ENCODE peak calls at places on chromosome 16, in four cellular contexts. One of them, this sample, is unnamed.

GRCh38 chr16:62068747-62069146 is 32.5 kb upstream of the CDH8 start:
- DNase-seq in CD8-positive, alpha-beta T cell: no peak
- DNase-seq in CD8-positive, alpha-beta memory T cell: no peak
- DNase-seq in trophoblast cell: no peak
- DNase-seq in this sample: peak

GRCh38 chr16:87384162-87384999 is 805 bp upstream of the FBXO31 start:
- DNase-seq in CD8-positive, alpha-beta memory T cell: no peak
- DNase-seq in CD8-positive, alpha-beta T cell: no peak
- DNase-seq in trophoblast cell: peak
- DNase-seq in this sample: no peak

GRCh38 chr16:3577302-3577752 is at the start of gene NLRC3:
- DNase-seq in CD8-positive, alpha-beta memory T cell: peak
- DNase-seq in trophoblast cell: no peak
- DNase-seq in CD8-positive, alpha-beta T cell: peak
- DNase-seq in this sample: no peak

GRCh38 chr16:81467072-81467471 is 22.5 kb downstream of the CMIP start:
- DNase-seq in CD8-positive, alpha-beta T cell: no peak
- DNase-seq in CD8-positive, alpha-beta memory T cell: no peak
- DNase-seq in trophoblast cell: no peak
- DNase-seq in this sample: no peak

GRCh38 chr16:14303182-14303618 is 232.1 kb downstream of the MRTFB start:
- DNase-seq in trophoblast cell: no peak
- DNase-seq in CD8-positive, alpha-beta memory T cell: no peak
- DNase-seq in CD8-positive, alpha-beta T cell: no peak
- DNase-seq in this sample: peak

GRCh38 chr16:11354733-11355574 is 9.7 kb downstream of the RMI2 start:
- DNase-seq in CD8-positive, alpha-beta T cell: peak
- DNase-seq in CD8-positive, alpha-beta memory T cell: peak
- DNase-seq in trophoblast cell: no peak
- DNase-seq in this sample: no peak

GRCh38 chr16:14345512-14346115 is 274.5 kb downstream of the MRTFB start:
- DNase-seq in CD8-positive, alpha-beta memory T cell: no peak
- DNase-seq in CD8-positive, alpha-beta T cell: no peak
- DNase-seq in trophoblast cell: no peak
- DNase-seq in this sample: no peak

GRCh38 chr16:53055603-53056527 is 1.1 kb downstream of the CHD9 start:
- DNase-seq in CD8-positive, alpha-beta memory T cell: peak
- DNase-seq in trophoblast cell: no peak
- DNase-seq in CD8-positive, alpha-beta T cell: no peak
- DNase-seq in this sample: peak

GRCh38 chr16:79272141-79272577 is 328.4 kb downstream of the MAF start:
- DNase-seq in CD8-positive, alpha-beta T cell: peak
- DNase-seq in trophoblast cell: no peak
- DNase-seq in CD8-positive, alpha-beta memory T cell: peak
- DNase-seq in this sample: no peak

GRCh38 chr16:20867585-20867984 is 32.6 kb downstream of the DCUN1D3 start:
- DNase-seq in CD8-positive, alpha-beta memory T cell: no peak
- DNase-seq in trophoblast cell: no peak
- DNase-seq in CD8-positive, alpha-beta T cell: no peak
- DNase-seq in this sample: peak

GRCh38 chr16:3536271-3536671 is 35.5 kb downstream of the CLUAP1 start:
- DNase-seq in trophoblast cell: no peak
- DNase-seq in CD8-positive, alpha-beta memory T cell: no peak
- DNase-seq in CD8-positive, alpha-beta T cell: no peak
- DNase-seq in this sample: no peak

GRCh38 chr16:49890876-49891275 is 35.0 kb upstream of the ZNF423 start:
- DNase-seq in CD8-positive, alpha-beta T cell: no peak
- DNase-seq in CD8-positive, alpha-beta memory T cell: no peak
- DNase-seq in trophoblast cell: no peak
- DNase-seq in this sample: no peak

GRCh38 chr16:10579965-10580918 is at the start of gene EMP2:
- DNase-seq in CD8-positive, alpha-beta T cell: no peak
- DNase-seq in trophoblast cell: peak
- DNase-seq in CD8-positive, alpha-beta memory T cell: no peak
- DNase-seq in this sample: peak

GRCh38 chr16:70685938-70686375 is at the start of gene MTSS2:
- DNase-seq in CD8-positive, alpha-beta T cell: peak
- DNase-seq in trophoblast cell: peak
- DNase-seq in CD8-positive, alpha-beta memory T cell: peak
- DNase-seq in this sample: peak

GRCh38 chr16:54931041-54931756 is 534 bp downstream of the IRX5 start:
- DNase-seq in trophoblast cell: no peak
- DNase-seq in CD8-positive, alpha-beta memory T cell: no peak
- DNase-seq in CD8-positive, alpha-beta T cell: no peak
- DNase-seq in this sample: peak

GRCh38 chr16:84308120-84308519 is 13.4 kb downstream of the WFDC1 start:
- DNase-seq in CD8-positive, alpha-beta T cell: no peak
- DNase-seq in trophoblast cell: no peak
- DNase-seq in CD8-positive, alpha-beta memory T cell: no peak
- DNase-seq in this sample: peak

GRCh38 chr16:50526249-50526648 is 21.9 kb upstream of the NKD1 start:
- DNase-seq in CD8-positive, alpha-beta T cell: no peak
- DNase-seq in CD8-positive, alpha-beta memory T cell: no peak
- DNase-seq in trophoblast cell: no peak
- DNase-seq in this sample: no peak

GRCh38 chr16:64951681-64952080 is 170.2 kb downstream of the CDH11 start:
- DNase-seq in CD8-positive, alpha-beta T cell: no peak
- DNase-seq in CD8-positive, alpha-beta memory T cell: no peak
- DNase-seq in trophoblast cell: no peak
- DNase-seq in this sample: no peak

GRCh38 chr16:31351937-31352315 is 3.0 kb upstream of the ITGAX start:
- DNase-seq in trophoblast cell: peak
- DNase-seq in CD8-positive, alpha-beta T cell: no peak
- DNase-seq in CD8-positive, alpha-beta memory T cell: no peak
- DNase-seq in this sample: no peak

GRCh38 chr16:31352344-31353115 is 2.4 kb upstream of the ITGAX start:
- DNase-seq in CD8-positive, alpha-beta memory T cell: no peak
- DNase-seq in trophoblast cell: no peak
- DNase-seq in CD8-positive, alpha-beta T cell: no peak
- DNase-seq in this sample: no peak

GRCh38 chr16:31350275-31351005 is 4.5 kb upstream of the ITGAX start:
- DNase-seq in CD8-positive, alpha-beta memory T cell: no peak
- DNase-seq in trophoblast cell: peak
- DNase-seq in CD8-positive, alpha-beta T cell: no peak
- DNase-seq in this sample: peak

GRCh38 chr16:31348578-31348977 is 6.4 kb upstream of the ITGAX start:
- DNase-seq in trophoblast cell: no peak
- DNase-seq in CD8-positive, alpha-beta memory T cell: no peak
- DNase-seq in CD8-positive, alpha-beta T cell: no peak
- DNase-seq in this sample: no peak

DNA sequence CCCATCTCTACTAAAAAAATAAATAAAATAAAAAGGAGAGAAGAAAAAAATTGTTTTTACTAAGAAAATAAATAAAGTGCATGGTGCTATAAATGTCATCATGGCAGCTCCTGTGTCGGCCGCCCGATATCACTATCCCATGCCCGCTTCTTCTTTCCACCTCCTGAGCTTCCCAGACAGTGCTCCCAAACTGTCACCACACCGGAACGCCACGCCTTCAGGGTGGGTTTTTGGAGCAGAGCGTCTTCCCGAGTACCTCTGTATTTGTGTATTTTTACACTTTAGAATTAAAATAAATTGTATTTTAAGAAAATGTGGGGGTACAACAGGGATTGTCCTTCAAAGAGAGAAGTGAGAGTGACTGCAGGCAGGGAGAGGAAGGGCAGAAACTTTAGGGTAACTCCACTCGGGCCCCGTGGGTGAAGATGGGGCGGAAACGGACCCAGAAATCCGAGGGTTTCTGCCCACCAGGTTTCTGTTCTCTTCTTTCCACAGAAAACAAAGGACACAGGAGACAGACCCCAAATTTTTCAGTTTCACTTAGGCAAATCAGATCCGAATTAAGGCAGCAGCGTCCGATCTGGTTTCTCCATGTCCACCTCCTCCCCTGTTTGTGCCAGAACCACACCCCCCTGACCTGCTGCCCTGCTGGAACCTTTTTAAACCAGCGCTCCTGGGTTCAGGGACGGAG is 3.6 kb upstream of the ITGAX start:
- DNase-seq in CD8-positive, alpha-beta memory T cell: no peak
- DNase-seq in trophoblast cell: no peak
- DNase-seq in CD8-positive, alpha-beta T cell: no peak
- DNase-seq in this sample: no peak
- H3K4me3 ChIP-seq in CD8-positive, alpha-beta memory T cell: no peak
- H3K4me3 ChIP-seq in trophoblast cell: no peak
- H3K4me3 ChIP-seq in CD8-positive, alpha-beta T cell: no peak
- H3K4me3 ChIP-seq in this sample: no peak

GRCh38 chr16:85975421-85976100 is 76.6 kb downstream of the IRF8 start:
- DNase-seq in CD8-positive, alpha-beta memory T cell: no peak
- DNase-seq in CD8-positive, alpha-beta T cell: no peak
- DNase-seq in trophoblast cell: no peak
- DNase-seq in this sample: no peak
- H3K4me3 ChIP-seq in CD8-positive, alpha-beta memory T cell: no peak
- H3K4me3 ChIP-seq in CD8-positive, alpha-beta T cell: no peak
- H3K4me3 ChIP-seq in trophoblast cell: no peak
- H3K4me3 ChIP-seq in this sample: no peak

GRCh38 chr16:15440852-15441251 is 6.5 kb downstream of the BMERB1 start:
- DNase-seq in CD8-positive, alpha-beta memory T cell: no peak
- DNase-seq in CD8-positive, alpha-beta T cell: no peak
- DNase-seq in trophoblast cell: no peak
- DNase-seq in this sample: peak
- H3K4me3 ChIP-seq in CD8-positive, alpha-beta memory T cell: no peak
- H3K4me3 ChIP-seq in CD8-positive, alpha-beta T cell: no peak
- H3K4me3 ChIP-seq in trophoblast cell: no peak
- H3K4me3 ChIP-seq in this sample: no peak

DNA sequence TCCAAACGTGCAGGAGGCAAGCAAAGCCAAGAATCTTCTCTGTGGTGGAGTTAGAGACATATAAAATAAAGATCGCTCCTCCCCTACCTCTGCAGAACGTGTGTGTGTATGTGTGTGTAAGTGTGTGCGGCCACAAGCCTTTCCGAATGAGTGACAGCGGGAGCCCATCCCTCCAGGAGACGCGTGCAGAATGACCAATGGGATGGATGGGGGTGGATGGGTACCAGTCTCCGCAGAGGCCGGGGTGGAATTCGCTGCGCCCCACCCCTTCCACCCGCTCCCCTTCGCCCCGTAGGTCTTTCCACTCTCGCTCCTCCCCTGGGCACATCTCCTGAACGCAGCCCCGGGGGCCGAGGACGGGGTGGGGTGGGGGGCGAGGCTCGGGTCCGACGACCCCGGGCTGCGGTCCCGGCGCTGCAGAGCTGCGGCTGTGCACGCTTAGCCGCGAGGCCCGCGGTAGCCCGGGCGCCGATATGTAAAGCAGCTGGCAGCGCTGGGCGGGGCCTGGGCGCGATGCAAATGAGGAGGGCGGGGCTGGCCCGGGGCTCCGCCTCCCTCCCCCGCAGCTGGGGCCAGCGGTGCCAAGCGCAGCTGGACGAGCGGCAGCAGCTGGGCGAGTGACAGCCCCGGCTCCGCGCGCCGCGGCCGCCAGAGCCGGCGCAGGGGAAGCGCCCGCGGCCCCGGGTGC is at the start of gene PRKCB:
- DNase-seq in trophoblast cell: peak
- DNase-seq in CD8-positive, alpha-beta memory T cell: peak
- DNase-seq in CD8-positive, alpha-beta T cell: peak
- DNase-seq in this sample: peak
- H3K4me3 ChIP-seq in trophoblast cell: peak
- H3K4me3 ChIP-seq in CD8-positive, alpha-beta memory T cell: peak
- H3K4me3 ChIP-seq in CD8-positive, alpha-beta T cell: peak
- H3K4me3 ChIP-seq in this sample: no peak

GRCh38 chr16:88387941-88388627 is 5.3 kb downstream of the ZNF469 start:
- DNase-seq in trophoblast cell: peak
- DNase-seq in CD8-positive, alpha-beta memory T cell: no peak
- DNase-seq in CD8-positive, alpha-beta T cell: no peak
- DNase-seq in this sample: peak
- H3K4me3 ChIP-seq in trophoblast cell: no peak
- H3K4me3 ChIP-seq in CD8-positive, alpha-beta memory T cell: no peak
- H3K4me3 ChIP-seq in CD8-positive, alpha-beta T cell: no peak
- H3K4me3 ChIP-seq in this sample: no peak

GRCh38 chr16:85565796-85566501 is 47.2 kb upstream of the GSE1 start:
- DNase-seq in trophoblast cell: no peak
- DNase-seq in CD8-positive, alpha-beta T cell: no peak
- DNase-seq in CD8-positive, alpha-beta memory T cell: no peak
- DNase-seq in this sample: no peak

GRCh38 chr16:85568519-85568918 is 44.6 kb upstream of the GSE1 start:
- DNase-seq in CD8-positive, alpha-beta memory T cell: no peak
- DNase-seq in trophoblast cell: peak
- DNase-seq in CD8-positive, alpha-beta T cell: no peak
- DNase-seq in this sample: no peak

GRCh38 chr16:85565340-85565739 is 47.8 kb upstream of the GSE1 start:
- DNase-seq in CD8-positive, alpha-beta T cell: no peak
- DNase-seq in CD8-positive, alpha-beta memory T cell: no peak
- DNase-seq in trophoblast cell: no peak
- DNase-seq in this sample: no peak

GRCh38 chr16:85567101-85567866 is 45.8 kb upstream of the GSE1 start:
- DNase-seq in CD8-positive, alpha-beta T cell: no peak
- DNase-seq in trophoblast cell: no peak
- DNase-seq in CD8-positive, alpha-beta memory T cell: no peak
- DNase-seq in this sample: no peak

DNA sequence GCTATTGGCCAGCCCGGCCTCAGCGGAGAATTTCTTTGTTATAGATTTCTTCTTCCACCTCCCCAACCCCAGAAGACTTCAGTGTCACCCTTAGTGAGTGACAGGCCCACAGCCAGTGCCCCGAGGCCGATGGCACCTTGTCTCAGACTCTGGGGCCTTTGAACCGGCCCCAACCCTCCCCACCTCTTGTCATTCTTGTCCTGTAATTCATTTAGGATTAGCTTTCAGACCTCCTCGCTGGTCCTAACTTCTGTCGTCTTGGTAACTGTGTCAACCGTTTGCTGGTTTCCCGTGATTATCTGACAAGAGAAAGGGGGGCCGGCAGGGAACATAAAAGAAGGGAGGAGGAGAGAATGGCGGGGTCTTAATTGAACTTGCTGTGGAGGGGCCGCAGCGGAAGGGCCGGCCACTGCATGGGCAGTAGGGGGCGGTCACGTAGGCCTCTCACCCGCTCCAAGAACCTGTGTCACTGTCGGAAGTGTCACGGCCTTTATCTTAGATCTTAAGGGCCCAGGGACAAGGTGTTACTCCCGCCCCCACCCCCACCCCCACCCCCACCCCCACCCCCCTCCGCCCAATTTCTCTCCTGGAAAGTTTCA is 46.5 kb upstream of the GSE1 start:
- DNase-seq in CD8-positive, alpha-beta T cell: no peak
- DNase-seq in trophoblast cell: no peak
- DNase-seq in CD8-positive, alpha-beta memory T cell: no peak
- DNase-seq in this sample: no peak
- H3K4me3 ChIP-seq in CD8-positive, alpha-beta T cell: no peak
- H3K4me3 ChIP-seq in trophoblast cell: no peak
- H3K4me3 ChIP-seq in CD8-positive, alpha-beta memory T cell: no peak
- H3K4me3 ChIP-seq in this sample: no peak

DNA sequence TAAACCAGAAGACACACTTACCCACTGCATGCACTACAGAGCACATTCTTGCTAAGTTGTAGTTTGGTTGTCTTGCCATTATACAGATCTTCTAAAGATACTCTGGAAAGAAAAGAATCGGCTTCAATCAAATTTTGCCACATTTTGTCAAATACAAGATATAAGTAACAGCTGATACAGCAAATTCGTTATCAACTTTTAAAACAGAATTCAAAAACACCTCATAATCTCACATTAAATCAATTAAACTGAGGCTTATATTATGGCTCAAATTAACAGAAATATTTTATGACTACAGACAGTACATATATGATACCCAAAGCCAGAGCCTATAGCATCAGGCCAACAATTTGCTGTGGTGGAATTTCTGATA is 5.4 kb downstream of the DNAJA2 start:
- DNase-seq in trophoblast cell: no peak
- DNase-seq in CD8-positive, alpha-beta T cell: no peak
- DNase-seq in CD8-positive, alpha-beta memory T cell: no peak
- DNase-seq in this sample: no peak
- H3K4me3 ChIP-seq in trophoblast cell: no peak
- H3K4me3 ChIP-seq in CD8-positive, alpha-beta T cell: no peak
- H3K4me3 ChIP-seq in CD8-positive, alpha-beta memory T cell: no peak
- H3K4me3 ChIP-seq in this sample: no peak

This sample was measured in epithelial cell of esophagus.